ENCODE peak calls at places on chromosomes 5 and 9, in ten cellular contexts. E is GM23248, K is prostate gland, S is thoracic aorta, A is ovary, I is cardiac muscle cell, Z is H1, H is spleen, P is mesenchymal stem cell, B is PC-3. M is an unnamed sample.

GRCh38 chr9:88373018-88373417 is 15.2 kb upstream of the SPIN1 start:
- DNase-seq in H (no peak), Z (no peak), I (no peak), B (no peak), S (no peak), A (no peak), E (no peak), P (no peak), K (no peak), M (no peak)

GRCh38 chr9:101485873-101486692 is 47.6 kb upstream of the RNF20 start:
- DNase-seq in P (peak; percentile 52), E (peak; percentile 71), S (no peak), B (no peak), A (peak; percentile 68), H (no peak), I (peak; percentile 63), K (peak; percentile 36), Z (peak; percentile 25), M (no peak)

GRCh38 chr9:68920921-68921320 is 93.0 kb downstream of the PRKACG start:
- DNase-seq in K (no peak), Z (no peak), H (no peak), P (no peak), A (no peak), I (no peak), B (no peak), E (no peak), S (no peak), M (peak; percentile 57)

GRCh38 chr9:69452110-69452780 is 127.2 kb downstream of the ENTREP1 start:
- DNase-seq in S (no peak), I (no peak), K (no peak), B (no peak), P (no peak), E (no peak), H (no peak), Z (no peak), A (no peak), M (no peak)

GRCh38 chr9:123111427-123111826 is 78.0 kb downstream of the GPR21 start:
- DNase-seq in I (no peak), E (no peak), S (no peak), P (no peak), H (no peak), B (no peak), A (no peak), Z (no peak), K (peak; percentile 36), M (peak; percentile 7)

GRCh38 chr5:1118738-1119137 is 6.9 kb upstream of the SLC12A7 start:
- DNase-seq in I (no peak), Z (no peak), S (no peak), K (peak; percentile 62), A (peak; percentile 67), H (no peak), P (no peak), B (no peak), E (no peak), M (no peak)

GRCh38 chr9:93346240-93347112 is 105.0 kb upstream of the FAM120A start:
- DNase-seq in B (no peak), H (no peak), A (no peak), K (no peak), Z (no peak), E (peak; percentile 27), I (peak; percentile 54), S (no peak), P (peak; percentile 2), M (no peak)

GRCh38 chr5:74625742-74626241 is 14.7 kb downstream of the ENC1 start:
- DNase-seq in S (no peak), A (no peak), Z (no peak), H (no peak), B (no peak), E (no peak), K (no peak), I (no peak), P (no peak), M (no peak)

GRCh38 chr9:93941493-93941892 is 13.7 kb downstream of the BARX1 start:
- DNase-seq in P (no peak), E (no peak), B (no peak), I (no peak), Z (no peak), A (no peak), S (no peak), K (no peak), H (no peak), M (no peak)

GRCh38 chr9:96555567-96556386 is 63.9 kb downstream of the CDC14B start:
- DNase-seq in B (no peak), I (peak; percentile 15), S (no peak), P (peak; percentile 85), Z (no peak), A (no peak), E (peak; percentile 88), H (no peak), K (no peak), M (no peak)

GRCh38 chr5:173775261-173775660 is 112.9 kb upstream of the CPEB4 start:
- DNase-seq in I (no peak), K (no peak), P (no peak), A (no peak), H (no peak), Z (no peak), B (no peak), E (no peak), S (no peak), M (no peak)

GRCh38 chr5:102799017-102799416 is 43.9 kb downstream of the PAM start:
- DNase-seq in E (peak; percentile 45), Z (no peak), H (no peak), B (no peak), I (peak; percentile 36), A (no peak), S (no peak), P (no peak), K (no peak), M (no peak)

GRCh38 chr9:93648836-93649235 is 72.5 kb downstream of the PHF2 start:
- DNase-seq in H (peak; percentile 45), Z (no peak), S (no peak), A (peak; percentile 7), P (no peak), B (no peak), E (no peak), K (no peak), I (no peak), M (no peak)

GRCh38 chr9:112111461-112111860 is 63.6 kb downstream of the SUSD1 start:
- DNase-seq in B (no peak), K (no peak), Z (no peak), E (no peak), S (no peak), A (no peak), H (no peak), I (no peak), P (no peak), M (no peak)
- H3K4me1 ChIP-seq in B (peaks cover 43% of the 10 kb centered on the region), K (no peaks in the 10 kb centered on the region), Z (no peaks in the 10 kb centered on the region), E (peaks cover 14% of the 10 kb centered on the region), S (no peaks in the 10 kb centered on the region), A (no peaks in the 10 kb centered on the region), H (peaks cover 33% of the 10 kb centered on the region), I (no peaks in the 10 kb centered on the region), P (peaks cover 3% of the 10 kb centered on the region), M (no peaks in the 10 kb centered on the region)

GRCh38 chr5:72066658-72067057 is 40.6 kb upstream of the MAP1B start:
- DNase-seq in S (no peak), Z (no peak), K (no peak), H (no peak), I (no peak), E (peak; percentile 92), B (peak; percentile 71), A (no peak), P (peak; percentile 77), M (no peak)

GRCh38 chr5:72064801-72065570 is 42.3 kb upstream of the MAP1B start:
- DNase-seq in H (no peak), P (no peak), Z (no peak), S (no peak), I (no peak), E (no peak), B (peak; percentile 24), K (no peak), A (no peak), M (no peak)

GRCh38 chr5:72067682-72068470 is 39.4 kb upstream of the MAP1B start:
- DNase-seq in H (no peak), A (no peak), P (peak; percentile 73), Z (no peak), B (peak; percentile 79), E (peak; percentile 94), I (no peak), S (no peak), K (no peak), M (no peak)

GRCh38 chr5:72063219-72063819 is 44.0 kb upstream of the MAP1B start:
- DNase-seq in K (no peak), I (peak; percentile 78), A (peak; percentile 32), H (no peak), S (no peak), E (peak; percentile 25), B (peak; percentile 33), P (peak; percentile 43), Z (no peak), M (no peak)

GRCh38 chr5:72065751-72066255 is 41.5 kb upstream of the MAP1B start:
- DNase-seq in E (peak; percentile 49), B (no peak), Z (peak; percentile 81), P (peak; percentile 68), I (peak; percentile 52), S (no peak), A (no peak), K (no peak), H (no peak), M (no peak)
- H3K27ac ChIP-seq in E (no peak overlapping the region), B (no peak overlapping the region), Z (peak overlapping the region; percentile 85), P (peak overlapping the region; percentile 17), I (no peak overlapping the region), S (no peak overlapping the region), A (no peak overlapping the region), K (no peak overlapping the region), H (no peak overlapping the region), M (no peak overlapping the region)

GRCh38 chr5:14316471-14316870 is 173.3 kb downstream of the TRIO start:
- DNase-seq in I (peak; percentile 15), K (no peak), Z (no peak), S (no peak), A (peak; percentile 77), B (no peak), H (no peak), E (no peak), P (no peak), M (no peak)
- H3K36me3 ChIP-seq in I (peaks cover 21% of the 10 kb centered on the region), K (no peaks in the 10 kb centered on the region), Z (no peaks in the 10 kb centered on the region), S (peaks cover 26% of the 10 kb centered on the region), A (no peaks in the 10 kb centered on the region), B (peaks cover 73% of the 10 kb centered on the region), H (no peaks in the 10 kb centered on the region), E (peaks cover 93% of the 10 kb centered on the region), P (peaks cover 26% of the 10 kb centered on the region), M (no peaks in the 10 kb centered on the region)

GRCh38 chr9:137423810-137424291 is 658 bp downstream of the NOXA1 start:
- DNase-seq in E (no peak), Z (no peak), P (no peak), A (peak; percentile 65), K (no peak), S (no peak), I (no peak), B (peak; percentile 51), H (peak; percentile 87), M (no peak)

GRCh38 chr9:137428311-137428630 is 5.1 kb downstream of the NOXA1 start:
- DNase-seq in B (no peak), I (no peak), H (peak; percentile 61), K (no peak), S (no peak), A (peak; percentile 17), E (no peak), Z (no peak), P (no peak), M (no peak)

GRCh38 chr9:137427454-137428310 is 4.5 kb downstream of the NOXA1 start:
- DNase-seq in A (peak; percentile 24), B (no peak), Z (no peak), K (no peak), S (no peak), E (no peak), H (peak; percentile 68), I (no peak), P (no peak), M (no peak)

GRCh38 chr9:137428841-137429545 is 5.8 kb downstream of the NOXA1 start:
- DNase-seq in Z (no peak), B (no peak), H (peak; percentile 80), I (no peak), S (no peak), K (no peak), P (no peak), E (no peak), A (peak; percentile 48), M (no peak)

GRCh38 chr9:137426018-137426681 is 3.0 kb downstream of the NOXA1 start:
- DNase-seq in K (no peak), Z (no peak), H (peak; percentile 74), E (no peak), P (no peak), B (no peak), A (peak; percentile 38), S (no peak), I (no peak), M (no peak)
- H3K4me1 ChIP-seq in K (no peaks in the 10 kb centered on the region), Z (no peaks in the 10 kb centered on the region), H (peaks cover 58% of the 10 kb centered on the region), E (peaks cover 8% of the 10 kb centered on the region), P (peaks cover 27% of the 10 kb centered on the region), B (peaks cover 11% of the 10 kb centered on the region), A (peaks cover 6% of the 10 kb centered on the region), S (peaks cover 24% of the 10 kb centered on the region), I (peaks cover 13% of the 10 kb centered on the region), M (peaks cover 18% of the 10 kb centered on the region)